ENCODE peak calls at places on chromosome 12, in four cellular contexts. L is stomach, A is ascending aorta, C is NB4. E is an unnamed sample.

GRCh38 chr12:68497702-68498101 is 113.0 kb upstream of the RAP1B start:
- DNase-seq in A (peak; percentile 66), L (no peak), C (peak; percentile 65), E (peak; percentile 96)

GRCh38 chr12:131442337-131442918 is 268.5 kb upstream of the SFSWAP start:
- DNase-seq in L (peak; percentile 11), A (no peak), C (no peak), E (no peak)

GRCh38 chr12:48041591-48042423 is 37.5 kb upstream of the COL2A1 start:
- DNase-seq in A (no peak), L (no peak), C (no peak), E (no peak)

GRCh38 chr12:130013771-130014484 is 110.1 kb upstream of the TMEM132D start:
- DNase-seq in L (peak; percentile 40), A (no peak), C (peak; percentile 68), E (peak; percentile 11)

GRCh38 chr12:92002673-92003382 is 142.8 kb downstream of the BTG1 start:
- DNase-seq in C (no peak), A (no peak), L (no peak), E (no peak)

GRCh38 chr12:124109760-124110159 is 136.7 kb downstream of the ZNF664 start:
- DNase-seq in C (peak; percentile 67), L (peak; percentile 37), A (no peak), E (no peak)

GRCh38 chr12:53268637-53269562 is 801 bp downstream of the ESPL1 start:
- DNase-seq in L (no peak), A (no peak), C (no peak), E (peak; percentile 15)

GRCh38 chr12:10497602-10498001 is 8.1 kb upstream of the EIF2S3B start:
- DNase-seq in C (peak; percentile 1), L (no peak), A (no peak), E (peak; percentile 73)

GRCh38 chr12:64412458-64412857 is 8.3 kb downstream of the XPOT start:
- DNase-seq in L (no peak), C (no peak), A (no peak), E (peak; percentile 65)

GRCh38 chr12:58920102-58920955 is at the start of gene LRIG3:
- DNase-seq in A (peak; percentile 95), L (peak; percentile 91), C (no peak), E (peak; percentile 96)

GRCh38 chr12:48285751-48286650 is 64.7 kb downstream of the ZNF641 start:
- DNase-seq in L (no peak), C (no peak), A (no peak), E (no peak)

GRCh38 chr12:116528067-116528466 is 31.1 kb upstream of the MAP1LC3B2 start:
- DNase-seq in C (no peak), A (no peak), L (no peak), E (peak; percentile 81)

GRCh38 chr12:113961921-113962710 is 4.0 kb downstream of the RBM19 start:
- DNase-seq in C (peak; percentile 88), A (no peak), L (no peak), E (no peak)

GRCh38 chr12:118190266-118190665 is 54.3 kb downstream of the PEBP1 start:
- DNase-seq in L (no peak), A (no peak), C (no peak), E (peak; percentile 53)

GRCh38 chr12:130436741-130437501 is 99.2 kb downstream of the PIWIL1 start:
- DNase-seq in A (no peak), C (no peak), L (no peak), E (no peak)

GRCh38 chr12:95724767-95725166 is 65.8 kb downstream of the NTN4 start:
- DNase-seq in L (no peak), A (no peak), C (no peak), E (no peak)

GRCh38 chr12:119772431-119772830 is 104.5 kb downstream of the PRKAB1 start:
- DNase-seq in L (no peak), C (no peak), A (no peak), E (peak; percentile 57)

DNA sequence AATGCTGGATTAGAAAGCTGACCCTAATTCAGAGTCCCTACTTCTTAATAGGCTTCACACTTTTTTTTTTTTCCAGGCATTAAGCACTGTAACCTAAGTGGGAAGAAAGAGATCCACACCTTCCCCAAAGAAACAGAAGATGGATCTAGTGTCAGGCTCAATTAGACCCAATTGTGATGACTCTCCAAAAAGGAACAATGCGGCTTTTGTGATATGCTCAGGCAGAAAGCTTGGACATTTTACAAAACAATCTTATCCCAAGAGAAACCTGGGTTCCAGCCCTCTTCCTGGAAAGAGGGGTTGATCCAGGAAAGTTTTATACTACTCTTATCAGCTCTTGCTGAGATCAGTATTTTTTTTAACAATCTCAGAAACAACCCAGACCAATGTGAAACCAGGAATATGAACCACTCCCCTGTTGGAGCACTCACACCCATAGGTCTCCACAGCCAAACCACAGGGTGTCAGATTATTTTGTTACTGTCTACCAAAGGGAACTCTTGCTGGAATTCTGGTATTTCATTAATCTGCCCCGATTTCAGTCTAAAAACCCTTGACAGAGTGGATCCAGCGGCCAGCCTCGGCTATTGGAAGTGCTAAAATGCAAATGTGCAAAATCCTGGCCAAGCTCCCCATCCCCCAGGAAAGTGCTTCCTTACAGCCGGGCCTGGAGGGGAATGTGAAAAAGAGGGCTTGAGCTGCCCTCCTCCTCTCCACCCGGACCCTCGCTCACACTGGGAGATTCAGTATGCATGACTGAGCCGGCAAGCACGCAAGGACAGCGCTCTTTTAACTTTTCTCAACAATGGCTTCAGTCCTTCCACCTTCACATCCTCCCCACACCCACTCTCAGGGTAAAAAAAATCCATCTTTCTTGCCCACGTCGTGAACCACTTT is 4.0 kb downstream of the FBXL14 start:
- DNase-seq in A (no peak), L (no peak), C (no peak), E (peak; percentile 63)
- H3K4me3 ChIP-seq in A (peak overlapping the region; percentile 95), L (peak overlapping the region; percentile 29), C (peak overlapping the region; percentile 76), E (peak overlapping the region; percentile 49)

DNA sequence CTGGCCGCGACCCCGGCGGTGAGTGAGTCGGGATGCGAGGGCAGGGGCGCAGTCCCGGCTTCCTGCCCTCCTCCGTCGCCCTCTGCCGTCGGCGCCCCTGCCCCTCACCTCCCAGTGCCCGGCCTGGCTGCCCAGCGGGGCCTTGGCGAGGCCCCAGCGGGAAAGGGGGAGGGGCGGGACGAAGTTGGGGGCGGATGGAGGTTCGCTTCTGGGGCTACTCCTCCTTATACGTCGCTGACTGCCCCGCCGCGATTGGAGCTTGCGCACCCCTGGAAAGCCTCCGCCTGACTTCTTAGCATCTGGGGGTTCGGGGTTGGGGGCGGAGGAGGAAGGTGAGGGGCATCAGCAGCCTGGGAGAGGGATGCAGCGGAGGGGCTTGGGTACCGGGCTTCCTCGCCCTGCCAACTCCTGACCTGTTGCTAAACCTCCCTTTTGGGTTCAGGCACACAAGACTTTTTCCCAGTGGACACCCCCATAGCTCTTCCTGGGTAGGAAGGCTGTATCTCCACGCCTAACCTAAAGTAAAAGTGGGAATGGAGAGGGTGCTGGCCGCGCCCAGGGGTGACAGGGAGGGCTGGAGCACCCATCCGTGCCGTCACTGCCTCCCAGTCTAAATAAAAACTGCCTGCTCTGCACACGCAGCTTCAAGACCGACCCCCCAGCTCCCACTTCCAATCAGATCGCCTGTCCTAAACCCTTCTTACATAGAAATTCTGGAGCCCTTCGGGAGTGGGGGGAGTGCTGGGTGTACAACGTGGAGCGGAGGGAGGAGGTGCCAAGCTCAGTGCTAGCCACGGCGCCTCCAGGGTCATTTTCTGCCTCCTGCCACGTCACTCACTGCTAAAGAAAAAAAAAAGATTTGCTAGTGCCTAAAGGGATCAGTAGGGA is 585 bp downstream of the TMEM263 start:
- DNase-seq in C (peak; percentile 76), A (peak; percentile 87), L (peak; percentile 67), E (peak; percentile 89)
- TF ChIP-seq CTCF in C (peak; percentile 11), A (peak; percentile 21), L (no peak), E (peak; percentile 16)

GRCh38 chr12:1707051-1707450 is 16.2 kb downstream of the ADIPOR2 start:
- DNase-seq in A (no peak), L (no peak), C (no peak), E (no peak)
- H3K4me3 ChIP-seq in A (no peak overlapping the region), L (no peak overlapping the region), C (no peak overlapping the region), E (no peak overlapping the region)

GRCh38 chr12:121025442-121026226 is 9.3 kb upstream of the C12orf43 start:
- DNase-seq in C (no peak), L (peak; percentile 50), A (no peak), E (no peak)

GRCh38 chr12:121030576-121031212 is 8.4 kb downstream of the OASL start:
- DNase-seq in C (no peak), A (no peak), L (no peak), E (no peak)

GRCh38 chr12:121023799-121024198 is 7.5 kb upstream of the C12orf43 start:
- DNase-seq in L (no peak), A (no peak), C (no peak), E (no peak)

GRCh38 chr12:121022713-121023112 is 6.4 kb upstream of the C12orf43 start:
- DNase-seq in A (no peak), C (no peak), L (no peak), E (no peak)

GRCh38 chr12:121026274-121027045 is 10.2 kb upstream of the C12orf43 start:
- DNase-seq in C (peak; percentile 74), L (no peak), A (no peak), E (no peak)
- TF ChIP-seq CTCF in C (no peak), L (no peak), A (no peak), E (no peak)

DNA sequence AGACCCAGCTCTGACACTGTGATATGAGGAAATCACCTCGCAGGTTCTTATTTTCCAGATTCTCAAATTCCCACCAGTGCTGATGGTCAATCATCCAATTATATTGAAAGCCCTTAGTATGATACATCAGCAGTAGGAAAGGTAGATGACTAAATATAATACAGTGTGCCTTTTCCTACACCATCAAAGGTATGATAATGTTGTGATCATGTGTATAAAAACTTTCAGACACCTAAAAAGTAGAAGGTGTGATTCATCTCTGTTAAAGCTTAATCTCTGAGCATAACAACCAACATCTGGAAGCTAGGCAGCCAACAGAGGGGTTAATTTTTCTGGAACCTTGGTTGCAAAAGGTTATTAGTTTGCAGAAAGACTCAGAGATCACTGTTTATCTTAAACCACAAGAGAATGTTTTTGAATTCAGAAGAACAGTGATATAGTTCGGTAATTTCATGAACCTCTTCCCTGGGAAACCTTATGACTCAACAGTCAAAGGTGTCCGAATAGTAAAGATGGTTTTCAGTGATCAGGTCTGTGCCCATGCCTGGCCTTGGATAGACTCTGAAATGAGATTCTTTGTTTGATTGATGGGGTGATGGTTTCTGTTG is 122.5 kb downstream of the ETV6 start:
- DNase-seq in A (no peak), L (no peak), C (no peak), E (peak; percentile 68)
- H3K4me3 ChIP-seq in A (no peak overlapping the region), L (no peak overlapping the region), C (no peak overlapping the region), E (no peak overlapping the region)

GRCh38 chr12:104348283-104348993 is 44.9 kb downstream of the EID3 start:
- DNase-seq in L (no peak), C (no peak), A (no peak), E (no peak)

GRCh38 chr12:104345234-104346066 is 41.9 kb downstream of the EID3 start:
- DNase-seq in C (no peak), L (no peak), A (no peak), E (no peak)

GRCh38 chr12:104350211-104350908 is 46.8 kb downstream of the EID3 start:
- DNase-seq in L (no peak), C (no peak), A (no peak), E (no peak)

GRCh38 chr12:104348994-104349494 is 45.5 kb downstream of the EID3 start:
- DNase-seq in L (no peak), C (no peak), A (peak; percentile 12), E (no peak)

GRCh38 chr12:104347374-104348075 is 44.0 kb downstream of the EID3 start:
- DNase-seq in L (no peak), A (no peak), C (no peak), E (peak; percentile 19)
- TF ChIP-seq CTCF in L (no peak), A (no peak), C (no peak), E (no peak)

E was measured in astrocyte of the spinal cord.